ENCODE peak calls at places on chromosomes 16 and 17, in five cellular contexts. One of them, this sample, is unnamed.

GRCh38 chr17:29825604-29826003 is 104.4 kb downstream of the SSH2 start:
- DNase-seq in CD4-positive, alpha-beta T cell: no peak
- DNase-seq in fibroblast of lung: no peak
- DNase-seq in neural progenitor cell: no peak
- DNase-seq in PC-9: no peak
- DNase-seq in this sample: no peak

GRCh38 chr17:38559025-38559879 is 46.5 kb downstream of the SRCIN1 start:
- DNase-seq in CD4-positive, alpha-beta T cell: peak; percentile 77
- DNase-seq in fibroblast of lung: peak; percentile 27
- DNase-seq in neural progenitor cell: peak; percentile 96
- DNase-seq in PC-9: peak; percentile 94
- DNase-seq in this sample: peak; percentile 82

GRCh38 chr17:32564325-32564724 is 77.5 kb downstream of the CDK5R1 start:
- DNase-seq in CD4-positive, alpha-beta T cell: no peak
- DNase-seq in fibroblast of lung: no peak
- DNase-seq in neural progenitor cell: no peak
- DNase-seq in PC-9: no peak
- DNase-seq in this sample: no peak

GRCh38 chr17:4161179-4161559 is 18.2 kb downstream of the CYB5D2 start:
- DNase-seq in CD4-positive, alpha-beta T cell: no peak
- DNase-seq in fibroblast of lung: peak; percentile 78
- DNase-seq in neural progenitor cell: no peak
- DNase-seq in PC-9: peak; percentile 91
- DNase-seq in this sample: peak; percentile 74

GRCh38 chr16:30445149-30445407 is 596 bp downstream of the SEPHS2 start:
- DNase-seq in CD4-positive, alpha-beta T cell: no peak
- DNase-seq in fibroblast of lung: no peak
- DNase-seq in neural progenitor cell: no peak
- DNase-seq in PC-9: no peak
- DNase-seq in this sample: no peak

GRCh38 chr17:68514809-68515208 is 2.6 kb downstream of the PRKAR1A start:
- DNase-seq in CD4-positive, alpha-beta T cell: no peak
- DNase-seq in fibroblast of lung: peak; percentile 56
- DNase-seq in neural progenitor cell: no peak
- DNase-seq in PC-9: no peak
- DNase-seq in this sample: no peak

GRCh38 chr17:64217249-64217652 is 45.8 kb downstream of the TEX2 start:
- DNase-seq in CD4-positive, alpha-beta T cell: no peak
- DNase-seq in fibroblast of lung: peak; percentile 15
- DNase-seq in neural progenitor cell: no peak
- DNase-seq in PC-9: no peak
- DNase-seq in this sample: no peak

GRCh38 chr17:60646701-60647100 is 30.9 kb upstream of the BCAS3 start:
- DNase-seq in CD4-positive, alpha-beta T cell: no peak
- DNase-seq in fibroblast of lung: no peak
- DNase-seq in neural progenitor cell: no peak
- DNase-seq in PC-9: no peak
- DNase-seq in this sample: no peak

GRCh38 chr16:53482123-53482522 is 20.9 kb downstream of the AKTIP start:
- DNase-seq in CD4-positive, alpha-beta T cell: no peak
- DNase-seq in fibroblast of lung: no peak
- DNase-seq in neural progenitor cell: no peak
- DNase-seq in PC-9: no peak
- DNase-seq in this sample: no peak

GRCh38 chr17:74475189-74475588 is 8.8 kb downstream of the CD300A start:
- DNase-seq in CD4-positive, alpha-beta T cell: no peak
- DNase-seq in fibroblast of lung: no peak
- DNase-seq in neural progenitor cell: no peak
- DNase-seq in PC-9: no peak
- DNase-seq in this sample: no peak

GRCh38 chr17:12362853-12363252 is 302.8 kb upstream of the MYOCD start:
- DNase-seq in CD4-positive, alpha-beta T cell: no peak
- DNase-seq in fibroblast of lung: no peak
- DNase-seq in neural progenitor cell: no peak
- DNase-seq in PC-9: no peak
- DNase-seq in this sample: no peak

GRCh38 chr17:17669081-17669850 is 12.0 kb upstream of the RAI1 start:
- DNase-seq in CD4-positive, alpha-beta T cell: no peak
- DNase-seq in fibroblast of lung: peak; percentile 71
- DNase-seq in neural progenitor cell: peak; percentile 43
- DNase-seq in PC-9: no peak
- DNase-seq in this sample: no peak

GRCh38 chr16:54242199-54242598 is 44.4 kb downstream of the IRX3 start:
- DNase-seq in CD4-positive, alpha-beta T cell: no peak
- DNase-seq in fibroblast of lung: no peak
- DNase-seq in neural progenitor cell: peak; percentile 71
- DNase-seq in PC-9: peak; percentile 13
- DNase-seq in this sample: no peak

GRCh38 chr17:56148333-56148732 is 4.9 kb upstream of the ANKFN1 start:
- DNase-seq in CD4-positive, alpha-beta T cell: no peak
- DNase-seq in fibroblast of lung: no peak
- DNase-seq in neural progenitor cell: no peak
- DNase-seq in PC-9: no peak
- DNase-seq in this sample: no peak

GRCh38 chr16:87692176-87692575 is 73.6 kb downstream of the KLHDC4 start:
- DNase-seq in CD4-positive, alpha-beta T cell: no peak
- DNase-seq in fibroblast of lung: no peak
- DNase-seq in neural progenitor cell: no peak
- DNase-seq in PC-9: no peak
- DNase-seq in this sample: no peak

GRCh38 chr16:84378567-84378966 is 10.2 kb downstream of the ATP2C2 start:
- DNase-seq in CD4-positive, alpha-beta T cell: no peak
- DNase-seq in fibroblast of lung: no peak
- DNase-seq in neural progenitor cell: no peak
- DNase-seq in PC-9: no peak
- DNase-seq in this sample: no peak

GRCh38 chr16:89315791-89316581 is 98.5 kb downstream of the ZNF778 start:
- DNase-seq in CD4-positive, alpha-beta T cell: peak; percentile 63
- DNase-seq in fibroblast of lung: peak; percentile 94
- DNase-seq in neural progenitor cell: no peak
- DNase-seq in PC-9: peak; percentile 72
- DNase-seq in this sample: peak; percentile 78

GRCh38 chr16:1137604-1138003 is 15.3 kb upstream of the CACNA1H start:
- DNase-seq in CD4-positive, alpha-beta T cell: no peak
- DNase-seq in fibroblast of lung: peak; percentile 74
- DNase-seq in neural progenitor cell: no peak
- DNase-seq in PC-9: no peak
- DNase-seq in this sample: no peak

GRCh38 chr16:5634781-5635180 is 537.2 kb upstream of the EEF2KMT start:
- DNase-seq in CD4-positive, alpha-beta T cell: no peak
- DNase-seq in fibroblast of lung: no peak
- DNase-seq in neural progenitor cell: no peak
- DNase-seq in PC-9: no peak
- DNase-seq in this sample: no peak

DNA sequence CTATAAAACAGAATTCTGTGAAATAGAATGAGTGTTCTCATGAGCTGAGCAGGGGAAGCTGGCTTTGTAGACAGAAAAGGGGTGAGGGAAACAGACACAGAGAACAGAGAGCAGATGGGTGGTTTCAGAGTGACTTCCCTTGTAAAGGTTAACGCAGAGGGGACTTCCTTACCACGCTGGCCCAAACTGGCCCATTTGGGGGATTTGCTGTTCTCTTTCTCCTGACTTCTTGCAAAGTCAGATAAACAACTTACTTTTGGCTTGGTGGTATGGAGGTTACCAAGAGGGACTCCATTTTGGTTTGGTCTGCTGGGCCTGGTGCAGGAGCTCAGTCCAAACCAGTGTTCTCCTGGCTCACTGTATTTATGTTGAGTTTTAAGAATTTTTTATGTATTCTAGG is 48.4 kb downstream of the SEC14L1 start:
- DNase-seq in CD4-positive, alpha-beta T cell: no peak
- DNase-seq in fibroblast of lung: no peak
- DNase-seq in neural progenitor cell: no peak
- DNase-seq in PC-9: no peak
- DNase-seq in this sample: no peak
- H3K27ac ChIP-seq in CD4-positive, alpha-beta T cell: no peak overlapping the region
- H3K27ac ChIP-seq in fibroblast of lung: no peak overlapping the region
- H3K27ac ChIP-seq in neural progenitor cell: no peak overlapping the region
- H3K27ac ChIP-seq in PC-9: no peak overlapping the region
- H3K27ac ChIP-seq in this sample: peak overlapping the region; percentile 21

GRCh38 chr16:65122724-65122973 is 786 bp upstream of the CDH11 start:
- DNase-seq in CD4-positive, alpha-beta T cell: no peak
- DNase-seq in fibroblast of lung: no peak
- DNase-seq in neural progenitor cell: no peak
- DNase-seq in PC-9: no peak
- DNase-seq in this sample: no peak

GRCh38 chr16:65121870-65122723 is at the start of gene CDH11:
- DNase-seq in CD4-positive, alpha-beta T cell: no peak
- DNase-seq in fibroblast of lung: peak; percentile 91
- DNase-seq in neural progenitor cell: peak; percentile 93
- DNase-seq in PC-9: no peak
- DNase-seq in this sample: no peak

GRCh38 chr16:65123846-65124513 is 2.1 kb upstream of the CDH11 start:
- DNase-seq in CD4-positive, alpha-beta T cell: no peak
- DNase-seq in fibroblast of lung: no peak
- DNase-seq in neural progenitor cell: peak; percentile 14
- DNase-seq in PC-9: no peak
- DNase-seq in this sample: no peak

GRCh38 chr16:65124596-65124995 is 2.7 kb upstream of the CDH11 start:
- DNase-seq in CD4-positive, alpha-beta T cell: no peak
- DNase-seq in fibroblast of lung: no peak
- DNase-seq in neural progenitor cell: no peak
- DNase-seq in PC-9: no peak
- DNase-seq in this sample: no peak

DNA sequence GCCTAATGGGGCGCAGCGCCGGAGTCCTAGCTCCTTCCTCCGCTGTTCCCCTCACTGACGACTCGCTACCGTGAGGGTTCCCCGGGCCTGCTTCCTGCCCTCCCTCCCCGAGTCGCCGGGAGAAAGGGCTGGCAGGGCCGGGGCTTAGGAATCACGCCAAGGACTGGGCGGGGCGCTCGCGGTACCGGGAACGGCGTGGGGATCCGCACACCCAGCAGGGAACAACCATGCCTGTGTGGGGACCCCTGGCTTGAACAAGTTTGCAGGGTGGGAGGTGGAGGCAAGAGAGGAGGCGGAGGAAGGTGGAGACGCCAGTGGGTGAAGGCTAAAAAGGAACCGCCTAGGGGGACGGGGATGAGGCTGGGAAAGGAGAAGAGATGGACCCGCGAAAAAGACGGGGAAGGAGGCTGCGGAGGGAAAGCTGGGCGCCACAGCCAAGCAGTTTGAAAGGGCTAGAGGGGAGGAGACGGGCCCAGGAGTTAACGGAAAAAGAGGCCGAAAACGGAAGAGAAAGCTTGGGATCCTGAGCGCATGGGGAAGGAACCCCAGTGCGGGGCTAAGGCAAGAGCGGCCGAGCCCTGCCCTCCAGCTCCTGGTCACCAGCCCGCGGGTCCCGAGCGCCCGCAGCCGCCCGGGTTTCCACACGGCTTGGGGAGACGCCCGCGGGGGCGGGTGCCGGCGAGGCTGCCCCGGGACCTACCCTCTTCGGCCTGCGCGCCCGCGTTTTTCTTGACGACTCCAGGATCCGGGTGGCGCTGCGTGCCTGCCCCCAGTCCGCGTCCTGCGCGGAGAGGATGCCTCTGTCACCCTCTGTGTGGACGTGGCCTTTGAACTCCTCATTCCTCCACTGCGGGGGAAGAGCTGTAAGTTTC is 1.3 kb upstream of the CDH11 start:
- DNase-seq in CD4-positive, alpha-beta T cell: no peak
- DNase-seq in fibroblast of lung: peak; percentile 73
- DNase-seq in neural progenitor cell: peak; percentile 69
- DNase-seq in PC-9: no peak
- DNase-seq in this sample: no peak
- H3K27ac ChIP-seq in CD4-positive, alpha-beta T cell: no peak overlapping the region
- H3K27ac ChIP-seq in fibroblast of lung: peak overlapping the region; percentile 92
- H3K27ac ChIP-seq in neural progenitor cell: peak overlapping the region; percentile 35
- H3K27ac ChIP-seq in PC-9: no peak overlapping the region
- H3K27ac ChIP-seq in this sample: peak overlapping the region; percentile 45

GRCh38 chr17:11300201-11300600 is 59.2 kb downstream of the SHISA6 start:
- DNase-seq in CD4-positive, alpha-beta T cell: no peak
- DNase-seq in fibroblast of lung: no peak
- DNase-seq in neural progenitor cell: no peak
- DNase-seq in PC-9: no peak
- DNase-seq in this sample: no peak
- H3K27ac ChIP-seq in CD4-positive, alpha-beta T cell: no peak overlapping the region
- H3K27ac ChIP-seq in fibroblast of lung: no peak overlapping the region
- H3K27ac ChIP-seq in neural progenitor cell: no peak overlapping the region
- H3K27ac ChIP-seq in PC-9: no peak overlapping the region
- H3K27ac ChIP-seq in this sample: no peak overlapping the region

GRCh38 chr16:72169708-72170107 is 2.2 kb downstream of the PMFBP1 start:
- DNase-seq in CD4-positive, alpha-beta T cell: no peak
- DNase-seq in fibroblast of lung: no peak
- DNase-seq in neural progenitor cell: no peak
- DNase-seq in PC-9: no peak
- DNase-seq in this sample: no peak

GRCh38 chr16:72174726-72175125 is 2.8 kb upstream of the PMFBP1 start:
- DNase-seq in CD4-positive, alpha-beta T cell: no peak
- DNase-seq in fibroblast of lung: no peak
- DNase-seq in neural progenitor cell: no peak
- DNase-seq in PC-9: no peak
- DNase-seq in this sample: no peak

GRCh38 chr16:72173997-72174396 is 2.0 kb upstream of the PMFBP1 start:
- DNase-seq in CD4-positive, alpha-beta T cell: no peak
- DNase-seq in fibroblast of lung: no peak
- DNase-seq in neural progenitor cell: no peak
- DNase-seq in PC-9: no peak
- DNase-seq in this sample: no peak

GRCh38 chr16:72168365-72168764 is 3.6 kb downstream of the PMFBP1 start:
- DNase-seq in CD4-positive, alpha-beta T cell: no peak
- DNase-seq in fibroblast of lung: no peak
- DNase-seq in neural progenitor cell: no peak
- DNase-seq in PC-9: no peak
- DNase-seq in this sample: no peak

GRCh38 chr16:72172105-72173034 is at the start of gene PMFBP1:
- DNase-seq in CD4-positive, alpha-beta T cell: no peak
- DNase-seq in fibroblast of lung: peak; percentile 85
- DNase-seq in neural progenitor cell: no peak
- DNase-seq in PC-9: peak; percentile 0
- DNase-seq in this sample: peak; percentile 85
- H3K27ac ChIP-seq in CD4-positive, alpha-beta T cell: no peak within 1 kb of the TSS
- H3K27ac ChIP-seq in fibroblast of lung: no peak within 1 kb of the TSS
- H3K27ac ChIP-seq in neural progenitor cell: no peak within 1 kb of the TSS
- H3K27ac ChIP-seq in PC-9: no peak within 1 kb of the TSS
- H3K27ac ChIP-seq in this sample: no peak within 1 kb of the TSS

GRCh38 chr16:75432828-75433731 is at the start of gene CFDP1:
- DNase-seq in CD4-positive, alpha-beta T cell: peak; percentile 94
- DNase-seq in fibroblast of lung: peak; percentile 86
- DNase-seq in neural progenitor cell: peak; percentile 99
- DNase-seq in PC-9: peak; percentile 94
- DNase-seq in this sample: peak; percentile 64
- H3K27ac ChIP-seq in CD4-positive, alpha-beta T cell: peak within 1 kb of the TSS; percentile 96
- H3K27ac ChIP-seq in fibroblast of lung: peak within 1 kb of the TSS; percentile 97
- H3K27ac ChIP-seq in neural progenitor cell: peak within 1 kb of the TSS; percentile 7
- H3K27ac ChIP-seq in PC-9: peak within 1 kb of the TSS; percentile 80
- H3K27ac ChIP-seq in this sample: peak within 1 kb of the TSS; percentile 90